ENCODE peak calls at places on chromosomes 1 and 21, in ten cellular contexts. I is CD8-positive, alpha-beta T cell; O is cardiac muscle cell; N is uterus; H is CD4-positive, alpha-beta memory T cell; A is RWPE1; K is suprapubic skin; Q is aorta; Z is adrenal gland; G is right atrium auricular region. S is an unnamed sample.

GRCh38 chr1:36582066-36582755 is 99.5 kb upstream of the CSF3R start:
- DNase-seq in I (no peak), O (no peak), N (no peak), H (no peak), A (no peak), K (no peak), Q (no peak), Z (no peak), G (no peak), S (no peak)

GRCh38 chr21:42455196-42455595 is 40.8 kb downstream of the RSPH1 start:
- DNase-seq in I (no peak), O (no peak), N (no peak), H (no peak), A (peak), K (no peak), Q (no peak), Z (no peak), G (no peak), S (no peak)

GRCh38 chr1:30745156-30745833 is 12.3 kb downstream of the LAPTM5 start:
- DNase-seq in I (no peak), O (no peak), N (no peak), H (peak), A (no peak), K (no peak), Q (no peak), Z (no peak), G (no peak), S (no peak)

GRCh38 chr21:46472246-46472645 is 13.6 kb downstream of the DIP2A start:
- DNase-seq in I (no peak), O (no peak), N (no peak), H (no peak), A (no peak), K (no peak), Q (no peak), Z (no peak), G (no peak), S (no peak)

GRCh38 chr1:228434674-228435073 is 18.0 kb upstream of the TRIM17 start:
- DNase-seq in I (no peak), O (no peak), N (no peak), H (no peak), A (no peak), K (peak), Q (no peak), Z (no peak), G (no peak), S (no peak)

GRCh38 chr1:1889847-1890505 is 911 bp downstream of the GNB1 start:
- DNase-seq in I (no peak), O (peak), N (no peak), H (peak), A (peak), K (no peak), Q (peak), Z (no peak), G (no peak), S (no peak)

GRCh38 chr1:210396541-210396940 is 67.8 kb downstream of the HHAT start:
- DNase-seq in I (no peak), O (no peak), N (no peak), H (no peak), A (no peak), K (no peak), Q (no peak), Z (no peak), G (no peak), S (no peak)

GRCh38 chr21:43203523-43204080 is 34.8 kb downstream of the CRYAA start:
- DNase-seq in I (peak), O (no peak), N (no peak), H (no peak), A (no peak), K (no peak), Q (no peak), Z (peak), G (no peak), S (no peak)

GRCh38 chr21:41876396-41876795 is 2.7 kb downstream of the PRDM15 start:
- DNase-seq in I (no peak), O (no peak), N (no peak), H (no peak), A (no peak), K (no peak), Q (no peak), Z (no peak), G (no peak), S (no peak)

GRCh38 chr1:221783936-221784335 is 42.0 kb upstream of the DUSP10 start:
- DNase-seq in I (no peak), O (no peak), N (no peak), H (peak), A (no peak), K (no peak), Q (no peak), Z (no peak), G (no peak), S (no peak)

GRCh38 chr1:201013991-201014815 is 9.3 kb downstream of the KIF21B start:
- DNase-seq in I (no peak), O (no peak), N (no peak), H (no peak), A (no peak), K (no peak), Q (no peak), Z (no peak), G (no peak), S (no peak)

GRCh38 chr1:226974544-226975258 is 34.6 kb downstream of the COQ8A start:
- DNase-seq in I (no peak), O (peak), N (peak), H (no peak), A (no peak), K (peak), Q (peak), Z (peak), G (no peak), S (no peak)

GRCh38 chr1:226976671-226977287 is 36.7 kb downstream of the COQ8A start:
- DNase-seq in I (no peak), O (no peak), N (peak), H (no peak), A (no peak), K (peak), Q (no peak), Z (peak), G (no peak), S (no peak)

GRCh38 chr1:226973898-226974543 is 33.9 kb downstream of the COQ8A start:
- DNase-seq in I (no peak), O (peak), N (peak), H (no peak), A (peak), K (peak), Q (peak), Z (peak), G (peak), S (peak)

GRCh38 chr1:226975909-226976670 is 36.0 kb downstream of the COQ8A start:
- DNase-seq in I (no peak), O (no peak), N (no peak), H (no peak), A (no peak), K (peak), Q (no peak), Z (peak), G (no peak), S (no peak)

GRCh38 chr1:226975259-226975908 is 35.3 kb downstream of the COQ8A start:
- DNase-seq in I (no peak), O (no peak), N (no peak), H (no peak), A (no peak), K (peak), Q (peak), Z (peak), G (no peak), S (no peak)
- H3K27ac ChIP-seq in I (no peak), O (peak), N (peak), H (no peak), A (no peak), K (no peak), Q (peak), Z (peak), G (peak), S (peak)

DNA sequence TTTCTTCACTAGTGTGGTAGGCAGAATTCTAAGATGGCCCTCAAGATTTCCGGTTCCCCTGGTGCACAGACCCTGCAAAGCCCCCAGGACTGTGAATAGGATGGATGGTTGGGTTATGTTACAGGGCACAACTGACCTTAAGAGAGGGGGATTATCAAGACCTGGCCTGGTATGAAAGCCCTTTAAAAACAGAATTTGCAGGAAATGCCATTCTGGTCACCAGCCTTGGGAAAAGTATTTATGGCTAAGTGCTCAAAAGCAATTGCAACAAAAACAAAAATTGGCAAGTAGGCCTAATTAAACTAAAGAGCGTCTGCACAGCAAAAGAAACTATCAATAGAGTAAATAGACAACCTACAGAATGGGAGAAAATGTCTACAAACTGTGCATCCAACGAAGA is 144.7 kb upstream of the EDN2 start:
- DNase-seq in I (no peak), O (no peak), N (no peak), H (no peak), A (no peak), K (no peak), Q (no peak), Z (no peak), G (no peak), S (no peak)
- H3K27ac ChIP-seq in I (no peak), O (no peak), N (no peak), H (no peak), A (no peak), K (no peak), Q (no peak), Z (no peak), G (no peak), S (no peak)

DNA sequence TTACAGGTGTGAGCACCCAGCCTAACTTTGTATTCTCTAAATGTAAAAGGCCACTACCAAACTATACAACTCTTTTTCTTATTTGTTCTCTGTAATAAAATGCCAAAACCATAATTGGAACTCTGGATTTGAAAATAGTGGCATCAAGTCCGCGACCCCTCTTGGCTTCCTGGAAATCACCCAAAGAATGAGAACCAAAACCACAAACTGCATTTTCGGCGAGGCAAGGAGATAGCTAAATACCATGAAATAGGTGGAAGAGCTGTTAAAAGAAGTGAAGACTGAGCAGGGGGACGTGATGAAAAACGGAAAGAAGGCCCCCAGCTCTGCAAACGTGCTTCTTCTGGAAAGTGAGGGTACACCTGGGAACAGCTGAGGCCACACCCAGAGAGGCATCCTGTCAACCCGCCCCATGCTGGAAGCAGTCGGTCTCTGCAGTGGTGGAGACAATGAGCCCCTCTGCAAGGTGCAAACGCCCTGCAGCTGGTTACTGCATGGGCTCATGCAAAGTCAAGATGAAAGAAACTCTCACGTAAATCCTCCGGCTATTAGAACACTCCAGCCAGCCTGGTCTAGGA is 22.5 kb downstream of the VPS26C start:
- DNase-seq in I (no peak), O (peak), N (no peak), H (no peak), A (no peak), K (no peak), Q (no peak), Z (no peak), G (no peak), S (peak)
- H3K27ac ChIP-seq in I (no peak), O (peak), N (no peak), H (no peak), A (no peak), K (no peak), Q (no peak), Z (no peak), G (no peak), S (no peak)

DNA sequence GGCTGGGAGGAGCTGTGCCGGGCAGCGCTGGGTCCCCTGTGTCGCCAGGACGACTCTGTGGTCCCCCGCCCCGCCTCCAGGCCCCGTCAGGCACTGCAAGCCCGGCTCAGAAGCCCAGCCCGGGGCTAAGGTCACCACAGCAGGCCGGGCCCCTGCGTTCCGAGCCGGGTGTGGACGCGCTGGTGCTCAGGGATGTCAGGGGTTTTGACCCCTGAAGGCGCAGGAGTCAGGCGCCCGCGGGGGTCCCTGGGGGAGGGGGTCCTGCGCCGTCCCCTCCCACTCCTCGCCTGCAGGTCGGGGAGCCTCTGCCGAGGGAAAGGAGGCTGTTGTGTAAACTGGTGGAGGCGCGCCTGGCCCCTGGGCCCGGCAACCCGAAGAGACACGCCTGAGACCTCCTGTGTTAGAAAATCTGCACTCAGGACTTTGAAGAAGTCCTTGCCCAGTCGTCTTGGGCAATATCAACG is 23.7 kb upstream of the TMEM54 start:
- DNase-seq in I (no peak), O (no peak), N (no peak), H (no peak), A (no peak), K (no peak), Q (no peak), Z (no peak), G (no peak), S (no peak)
- H3K27ac ChIP-seq in I (no peak), O (peak), N (no peak), H (no peak), A (no peak), K (no peak), Q (no peak), Z (no peak), G (no peak), S (no peak)

GRCh38 chr1:25927541-25928265 is 21.5 kb upstream of the STMN1 start:
- DNase-seq in I (no peak), O (no peak), N (no peak), H (no peak), A (no peak), K (no peak), Q (peak), Z (peak), G (no peak), S (no peak)
- H3K27ac ChIP-seq in I (no peak), O (no peak), N (no peak), H (no peak), A (no peak), K (no peak), Q (no peak), Z (no peak), G (no peak), S (no peak)

DNA sequence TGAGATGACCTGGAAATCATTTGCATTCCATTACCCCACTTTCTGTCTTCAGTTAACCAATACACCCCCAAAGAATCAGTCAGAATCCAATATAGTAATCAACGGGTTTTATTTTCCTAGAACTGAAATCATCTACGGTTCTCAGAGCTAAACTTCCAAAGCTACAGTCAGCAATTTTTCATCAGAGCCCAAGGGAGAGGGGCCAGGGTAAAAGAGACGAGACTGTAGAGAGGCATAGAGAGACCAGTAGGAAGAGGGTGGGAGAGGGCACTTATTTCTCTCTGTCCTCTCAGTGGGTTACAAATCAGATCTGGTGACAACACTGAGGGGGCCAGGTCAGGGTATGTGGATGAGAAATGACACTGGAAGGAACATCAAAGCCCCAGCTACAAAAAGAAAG is 1.1 kb upstream of the MRPL24 start:
- DNase-seq in I (no peak), O (no peak), N (no peak), H (no peak), A (no peak), K (no peak), Q (no peak), Z (no peak), G (no peak), S (no peak)
- H3K27ac ChIP-seq in I (no peak), O (peak), N (peak), H (peak), A (no peak), K (peak), Q (no peak), Z (no peak), G (peak), S (peak)

DNA sequence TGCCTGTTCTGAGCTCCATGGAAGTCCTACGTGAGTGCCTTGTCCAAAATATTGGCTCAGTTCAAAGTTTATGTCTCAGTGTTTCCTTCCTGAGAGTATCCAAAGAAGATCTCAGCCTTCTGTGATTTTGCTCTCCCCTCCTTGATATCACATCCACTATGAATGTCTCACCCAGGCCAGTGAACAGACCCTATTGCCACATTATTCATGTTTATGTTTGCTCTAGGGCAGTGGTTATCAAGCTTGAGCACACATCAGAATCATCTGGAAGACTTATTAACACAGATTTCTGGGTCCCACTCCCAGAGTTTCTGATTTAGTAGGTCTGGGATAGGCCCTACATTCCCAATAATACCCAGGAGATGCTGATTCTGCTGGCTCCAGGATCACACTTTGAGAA is 145.0 kb upstream of the FGGY start:
- DNase-seq in I (no peak), O (no peak), N (no peak), H (no peak), A (no peak), K (no peak), Q (no peak), Z (no peak), G (no peak), S (peak)
- H3K27ac ChIP-seq in I (no peak), O (no peak), N (peak), H (no peak), A (peak), K (peak), Q (peak), Z (peak), G (peak), S (peak)

GRCh38 chr21:31726407-31726806 is 5.5 kb downstream of the SCAF4 start:
- DNase-seq in I (no peak), O (no peak), N (no peak), H (no peak), A (no peak), K (no peak), Q (no peak), Z (no peak), G (no peak), S (no peak)

GRCh38 chr21:31727181-31727580 is 4.7 kb downstream of the SCAF4 start:
- DNase-seq in I (no peak), O (no peak), N (no peak), H (no peak), A (no peak), K (no peak), Q (no peak), Z (no peak), G (no peak), S (no peak)

GRCh38 chr21:31725202-31725840 is 6.6 kb downstream of the SCAF4 start:
- DNase-seq in I (no peak), O (no peak), N (no peak), H (no peak), A (no peak), K (no peak), Q (no peak), Z (no peak), G (no peak), S (no peak)

GRCh38 chr21:31721381-31721780 is 10.5 kb downstream of the SCAF4 start:
- DNase-seq in I (no peak), O (no peak), N (no peak), H (no peak), A (no peak), K (no peak), Q (no peak), Z (no peak), G (no peak), S (no peak)

GRCh38 chr21:31724552-31724951 is 7.4 kb downstream of the SCAF4 start:
- DNase-seq in I (no peak), O (no peak), N (no peak), H (no peak), A (no peak), K (no peak), Q (no peak), Z (no peak), G (no peak), S (no peak)
- H3K27ac ChIP-seq in I (no peak), O (no peak), N (no peak), H (no peak), A (no peak), K (no peak), Q (no peak), Z (no peak), G (no peak), S (no peak)